ENCODE peak calls at places on chromosomes 5 and 9, in seven cellular contexts. M is K562, P is GM12892, T is GM12878, K is SK-N-SH, J is H1, Y is HepG2. A is an unnamed sample.

GRCh38 chr9:21801683-21802417 is 586 bp upstream of the MTAP start:
- DNase-seq in M (no peak), K (peak; percentile 74), T (no peak), P (no peak), J (peak; percentile 80), Y (peak; percentile 62), A (no peak)

GRCh38 chr9:18485691-18486090 is 11.7 kb downstream of the ADAMTSL1 start:
- DNase-seq in J (no peak), Y (no peak), T (no peak), M (no peak), K (no peak), P (no peak), A (no peak)

GRCh38 chr5:156764149-156764548 is 85.9 kb upstream of the PPP1R2B start:
- DNase-seq in K (no peak), Y (no peak), P (no peak), M (no peak), J (no peak), T (no peak), A (no peak)

GRCh38 chr9:99576830-99577229 is 244.9 kb upstream of the NR4A3 start:
- DNase-seq in Y (no peak), T (no peak), P (no peak), M (no peak), J (no peak), K (peak; percentile 5), A (no peak)

GRCh38 chr5:65101706-65102105 is 333.0 kb downstream of the CWC27 start:
- DNase-seq in K (no peak), M (no peak), Y (no peak), J (no peak), T (no peak), P (no peak), A (no peak)

GRCh38 chr9:99039388-99040182 is 65.3 kb upstream of the TGFBR1 start:
- DNase-seq in T (no peak), K (no peak), M (no peak), P (no peak), J (no peak), Y (no peak), A (no peak)

GRCh38 chr5:181149806-181150733 is 2.7 kb downstream of the OR2V2 start:
- DNase-seq in T (no peak), Y (no peak), J (no peak), K (no peak), M (no peak), P (no peak), A (no peak)

GRCh38 chr9:131884222-131884621 is 144.3 kb upstream of the RAPGEF1 start:
- DNase-seq in Y (no peak), K (no peak), J (no peak), P (no peak), M (no peak), T (no peak), A (no peak)

GRCh38 chr5:72363146-72363802 is 43.1 kb downstream of the PTCD2 start:
- DNase-seq in T (no peak), M (no peak), J (no peak), K (no peak), P (no peak), Y (no peak), A (no peak)

GRCh38 chr9:132472199-132472598 is 62.2 kb downstream of the CFAP77 start:
- DNase-seq in Y (no peak), M (no peak), K (no peak), J (no peak), T (no peak), P (no peak), A (no peak)

GRCh38 chr9:123607479-123607878 is 251.5 kb downstream of the CRB2 start:
- DNase-seq in J (peak; percentile 16), K (no peak), P (no peak), M (no peak), Y (peak; percentile 47), T (no peak), A (no peak)

GRCh38 chr5:5497132-5497748 is 74.8 kb downstream of the ICE1 start:
- DNase-seq in P (peak; percentile 32), K (peak; percentile 91), T (no peak), J (no peak), Y (peak; percentile 20), M (peak; percentile 64), A (peak; percentile 43)

GRCh38 chr5:52725781-52726180 is 61.9 kb upstream of the ITGA1 start:
- DNase-seq in K (no peak), P (no peak), J (no peak), M (no peak), Y (no peak), T (no peak), A (no peak)

GRCh38 chr9:135184661-135185459 is 97.4 kb downstream of the OLFM1 start:
- DNase-seq in M (no peak), T (no peak), P (no peak), Y (no peak), J (no peak), K (peak; percentile 50), A (no peak)

GRCh38 chr9:127029548-127029947 is 92.9 kb downstream of the ANGPTL2 start:
- DNase-seq in J (no peak), M (no peak), T (no peak), K (no peak), Y (no peak), P (no peak), A (no peak)

GRCh38 chr9:13432914-13433313 is 153.4 kb upstream of the MPDZ start:
- DNase-seq in J (no peak), T (no peak), K (no peak), P (no peak), Y (no peak), M (no peak), A (no peak)

GRCh38 chr9:15306068-15306756 is 804 bp downstream of the TTC39B start:
- DNase-seq in J (peak; percentile 74), T (no peak), K (peak; percentile 55), P (no peak), M (no peak), Y (peak; percentile 59), A (no peak)

GRCh38 chr5:176647870-176648466 is 684 bp downstream of the TSPAN17 start:
- DNase-seq in M (peak; percentile 68), P (no peak), J (peak; percentile 65), K (peak; percentile 82), Y (no peak), T (no peak), A (no peak)

GRCh38 chr9:129027685-129028191 is 393 bp downstream of the SH3GLB2 start:
- DNase-seq in K (no peak), P (no peak), J (no peak), M (peak; percentile 56), T (no peak), Y (peak; percentile 24), A (peak; percentile 59)

GRCh38 chr5:106964102-106964501 is 706.6 kb downstream of the EFNA5 start:
- DNase-seq in J (no peak), K (no peak), T (no peak), P (no peak), M (no peak), Y (no peak), A (no peak)

GRCh38 chr5:158384535-158385421 is 525.8 kb upstream of the CLINT1 start:
- DNase-seq in Y (no peak), K (no peak), T (no peak), M (no peak), P (no peak), J (no peak), A (no peak)

GRCh38 chr5:103271570-103272289 is 13.2 kb downstream of the MACIR start:
- DNase-seq in Y (no peak), P (no peak), J (no peak), T (no peak), K (no peak), M (no peak), A (no peak)

GRCh38 chr9:120857902-120858301 is 15.2 kb upstream of the PSMD5 start:
- DNase-seq in T (no peak), P (no peak), J (no peak), M (no peak), K (no peak), Y (no peak), A (no peak)

GRCh38 chr9:120859361-120859760 is 16.6 kb upstream of the PSMD5 start:
- DNase-seq in T (no peak), P (no peak), J (no peak), M (no peak), Y (no peak), K (no peak), A (no peak)

GRCh38 chr9:120861935-120862334 is 15.1 kb downstream of the PHF19 start:
- DNase-seq in T (no peak), J (no peak), P (no peak), K (no peak), Y (no peak), M (no peak), A (no peak)

GRCh38 chr9:120862452-120862851 is 14.5 kb downstream of the PHF19 start:
- DNase-seq in Y (no peak), J (no peak), P (no peak), T (no peak), M (no peak), K (no peak), A (no peak)

GRCh38 chr9:120860083-120860482 is 16.9 kb downstream of the PHF19 start:
- DNase-seq in M (no peak), Y (no peak), P (no peak), T (no peak), K (no peak), J (no peak), A (no peak)
- TF ChIP-seq POLR2AphosphoS5 in M (no peak), Y (no peak), P (no peak), T (no peak), K (no peak), J (no peak), A (no peak)

GRCh38 chr9:137978262-137978714 is 100.7 kb downstream of the CACNA1B start:
- DNase-seq in P (no peak), M (no peak), Y (no peak), K (no peak), T (no peak), J (no peak), A (no peak)
- TF ChIP-seq TAF1 in P (no peak), M (no peak), Y (no peak), K (no peak), T (no peak), J (no peak), A (no peak)

GRCh38 chr9:96448546-96449170 is 1.3 kb upstream of the HABP4 start:
- DNase-seq in P (no peak), M (no peak), T (no peak), J (no peak), K (no peak), Y (no peak), A (no peak)

GRCh38 chr9:96449522-96449843 is 486 bp upstream of the HABP4 start:
- DNase-seq in K (no peak), T (no peak), Y (no peak), J (no peak), P (no peak), M (no peak), A (no peak)

GRCh38 chr9:96447406-96447805 is 2.6 kb upstream of the HABP4 start:
- DNase-seq in T (no peak), K (no peak), M (no peak), P (no peak), Y (no peak), J (no peak), A (no peak)

GRCh38 chr9:96450613-96451544 is 910 bp downstream of the HABP4 start:
- DNase-seq in T (no peak), Y (peak; percentile 25), M (no peak), J (peak; percentile 64), P (peak; percentile 24), K (peak; percentile 77), A (peak; percentile 14)

GRCh38 chr9:96449844-96450612 is at the start of gene HABP4:
- DNase-seq in P (peak; percentile 92), M (peak; percentile 96), Y (peak; percentile 87), T (peak; percentile 48), K (peak; percentile 97), J (peak; percentile 94), A (peak; percentile 93)
- TF ChIP-seq POLR2AphosphoS5 in P (no peak), M (no peak), Y (peak; percentile 29), T (no peak), K (no peak), J (no peak), A (no peak)

GRCh38 chr5:178211095-178212048 is 7.0 kb downstream of the HNRNPAB start:
- DNase-seq in Y (no peak), P (no peak), T (no peak), M (no peak), J (no peak), K (no peak), A (no peak)
- TF ChIP-seq TAF1 in Y (no peak), P (no peak), T (no peak), M (no peak), J (no peak), K (no peak), A (no peak)